ENCODE peak calls at places on chromosomes 3 and 15, in eight cellular contexts. One of them, this sample, is unnamed.
A peak's percentile ranks its signal among the peaks of the same experiment; 100 is the strongest.

GRCh38 chr15:62598217-62598616 is 433.1 kb upstream of the C2CD4B start:
- DNase-seq in thyroid gland: no peak
- DNase-seq in lower lobe of right lung: no peak
- DNase-seq in foreskin fibroblast: no peak
- DNase-seq in endodermal cell: no peak
- DNase-seq in right atrium auricular region: no peak
- DNase-seq in dorsolateral prefrontal cortex: peak; percentile 30
- DNase-seq in transverse colon: no peak
- DNase-seq in this sample: no peak

GRCh38 chr15:64162478-64162868 is 349 bp downstream of the PPIB start:
- DNase-seq in lower lobe of right lung: no peak
- DNase-seq in endodermal cell: no peak
- DNase-seq in right atrium auricular region: no peak
- DNase-seq in thyroid gland: no peak
- DNase-seq in transverse colon: no peak
- DNase-seq in foreskin fibroblast: no peak
- DNase-seq in dorsolateral prefrontal cortex: no peak
- DNase-seq in this sample: no peak

GRCh38 chr3:28726840-28727239 is 378.2 kb upstream of the AZI2 start:
- DNase-seq in dorsolateral prefrontal cortex: peak; percentile 38
- DNase-seq in right atrium auricular region: peak; percentile 60
- DNase-seq in foreskin fibroblast: peak; percentile 13
- DNase-seq in thyroid gland: peak; percentile 56
- DNase-seq in transverse colon: peak; percentile 41
- DNase-seq in endodermal cell: peak; percentile 89
- DNase-seq in lower lobe of right lung: peak; percentile 53
- DNase-seq in this sample: peak; percentile 64

GRCh38 chr15:62896969-62897486 is 145.5 kb upstream of the TPM1 start:
- DNase-seq in foreskin fibroblast: peak; percentile 99
- DNase-seq in lower lobe of right lung: peak; percentile 78
- DNase-seq in right atrium auricular region: peak; percentile 96
- DNase-seq in endodermal cell: no peak
- DNase-seq in thyroid gland: peak; percentile 86
- DNase-seq in transverse colon: peak; percentile 83
- DNase-seq in dorsolateral prefrontal cortex: no peak
- DNase-seq in this sample: peak; percentile 98

GRCh38 chr15:95935852-95936251 is 394.6 kb upstream of the NR2F2 start:
- DNase-seq in transverse colon: no peak
- DNase-seq in endodermal cell: no peak
- DNase-seq in lower lobe of right lung: no peak
- DNase-seq in dorsolateral prefrontal cortex: no peak
- DNase-seq in right atrium auricular region: no peak
- DNase-seq in foreskin fibroblast: no peak
- DNase-seq in thyroid gland: no peak
- DNase-seq in this sample: no peak

GRCh38 chr15:73751481-73751880 is 1.7 kb downstream of the INSYN1 start:
- DNase-seq in right atrium auricular region: no peak
- DNase-seq in lower lobe of right lung: no peak
- DNase-seq in endodermal cell: no peak
- DNase-seq in foreskin fibroblast: no peak
- DNase-seq in thyroid gland: no peak
- DNase-seq in dorsolateral prefrontal cortex: no peak
- DNase-seq in transverse colon: no peak
- DNase-seq in this sample: no peak

GRCh38 chr3:9955067-9955502 is 2.9 kb upstream of the PRRT3 start:
- DNase-seq in right atrium auricular region: no peak
- DNase-seq in lower lobe of right lung: no peak
- DNase-seq in dorsolateral prefrontal cortex: no peak
- DNase-seq in thyroid gland: no peak
- DNase-seq in foreskin fibroblast: peak; percentile 74
- DNase-seq in transverse colon: no peak
- DNase-seq in endodermal cell: peak; percentile 75
- DNase-seq in this sample: no peak

GRCh38 chr3:38636881-38637280 is 12.6 kb downstream of the SCN5A start:
- DNase-seq in right atrium auricular region: no peak
- DNase-seq in thyroid gland: no peak
- DNase-seq in dorsolateral prefrontal cortex: no peak
- DNase-seq in transverse colon: no peak
- DNase-seq in foreskin fibroblast: no peak
- DNase-seq in endodermal cell: no peak
- DNase-seq in lower lobe of right lung: no peak
- DNase-seq in this sample: no peak

GRCh38 chr3:134308350-134308891 is 57.8 kb upstream of the RYK start:
- DNase-seq in endodermal cell: peak; percentile 97
- DNase-seq in right atrium auricular region: peak; percentile 95
- DNase-seq in transverse colon: peak; percentile 88
- DNase-seq in lower lobe of right lung: peak; percentile 83
- DNase-seq in dorsolateral prefrontal cortex: peak; percentile 90
- DNase-seq in thyroid gland: peak; percentile 86
- DNase-seq in foreskin fibroblast: peak; percentile 89
- DNase-seq in this sample: peak; percentile 95

GRCh38 chr15:34769711-34770110 is 14.9 kb upstream of the GJD2 start:
- DNase-seq in thyroid gland: no peak
- DNase-seq in dorsolateral prefrontal cortex: no peak
- DNase-seq in right atrium auricular region: no peak
- DNase-seq in endodermal cell: no peak
- DNase-seq in transverse colon: no peak
- DNase-seq in foreskin fibroblast: no peak
- DNase-seq in lower lobe of right lung: no peak
- DNase-seq in this sample: no peak

GRCh38 chr15:34776706-34777105 is 18.6 kb downstream of the ACTC1 start:
- DNase-seq in endodermal cell: no peak
- DNase-seq in lower lobe of right lung: no peak
- DNase-seq in thyroid gland: no peak
- DNase-seq in right atrium auricular region: no peak
- DNase-seq in dorsolateral prefrontal cortex: no peak
- DNase-seq in foreskin fibroblast: no peak
- DNase-seq in transverse colon: no peak
- DNase-seq in this sample: no peak

GRCh38 chr15:34773013-34773412 is 18.2 kb upstream of the GJD2 start:
- DNase-seq in endodermal cell: no peak
- DNase-seq in dorsolateral prefrontal cortex: no peak
- DNase-seq in thyroid gland: no peak
- DNase-seq in transverse colon: no peak
- DNase-seq in foreskin fibroblast: no peak
- DNase-seq in lower lobe of right lung: no peak
- DNase-seq in right atrium auricular region: no peak
- DNase-seq in this sample: no peak

GRCh38 chr15:34773916-34774315 is 19.1 kb upstream of the GJD2 start:
- DNase-seq in endodermal cell: no peak
- DNase-seq in foreskin fibroblast: no peak
- DNase-seq in dorsolateral prefrontal cortex: no peak
- DNase-seq in transverse colon: no peak
- DNase-seq in right atrium auricular region: no peak
- DNase-seq in thyroid gland: no peak
- DNase-seq in lower lobe of right lung: no peak
- DNase-seq in this sample: no peak

GRCh38 chr15:34772312-34772711 is 17.5 kb upstream of the GJD2 start:
- DNase-seq in thyroid gland: no peak
- DNase-seq in lower lobe of right lung: no peak
- DNase-seq in transverse colon: no peak
- DNase-seq in dorsolateral prefrontal cortex: no peak
- DNase-seq in right atrium auricular region: no peak
- DNase-seq in foreskin fibroblast: no peak
- DNase-seq in endodermal cell: no peak
- DNase-seq in this sample: no peak
- TF ChIP-seq CTCF in thyroid gland: no peak
- TF ChIP-seq CTCF in lower lobe of right lung: no peak
- TF ChIP-seq CTCF in transverse colon: no peak
- TF ChIP-seq CTCF in dorsolateral prefrontal cortex: no peak
- TF ChIP-seq CTCF in right atrium auricular region: no peak
- TF ChIP-seq CTCF in foreskin fibroblast: no peak
- TF ChIP-seq CTCF in endodermal cell: no peak
- TF ChIP-seq CTCF in this sample: no peak

GRCh38 chr3:174439621-174440349 is 419.3 kb upstream of the NAALADL2 start:
- DNase-seq in right atrium auricular region: no peak
- DNase-seq in transverse colon: peak; percentile 17
- DNase-seq in foreskin fibroblast: peak; percentile 97
- DNase-seq in dorsolateral prefrontal cortex: no peak
- DNase-seq in endodermal cell: peak; percentile 46
- DNase-seq in thyroid gland: no peak
- DNase-seq in lower lobe of right lung: no peak
- DNase-seq in this sample: peak; percentile 62

GRCh38 chr3:174442317-174442682 is 416.8 kb upstream of the NAALADL2 start:
- DNase-seq in right atrium auricular region: no peak
- DNase-seq in foreskin fibroblast: no peak
- DNase-seq in endodermal cell: no peak
- DNase-seq in lower lobe of right lung: no peak
- DNase-seq in thyroid gland: no peak
- DNase-seq in transverse colon: no peak
- DNase-seq in dorsolateral prefrontal cortex: no peak
- DNase-seq in this sample: no peak

GRCh38 chr3:174440350-174440716 is 418.8 kb upstream of the NAALADL2 start:
- DNase-seq in thyroid gland: peak; percentile 29
- DNase-seq in endodermal cell: no peak
- DNase-seq in lower lobe of right lung: peak; percentile 43
- DNase-seq in dorsolateral prefrontal cortex: no peak
- DNase-seq in right atrium auricular region: no peak
- DNase-seq in foreskin fibroblast: peak; percentile 69
- DNase-seq in transverse colon: peak; percentile 16
- DNase-seq in this sample: peak; percentile 13

GRCh38 chr3:174441588-174442316 is 417.4 kb upstream of the NAALADL2 start:
- DNase-seq in thyroid gland: no peak
- DNase-seq in foreskin fibroblast: peak; percentile 37
- DNase-seq in endodermal cell: no peak
- DNase-seq in transverse colon: no peak
- DNase-seq in right atrium auricular region: no peak
- DNase-seq in dorsolateral prefrontal cortex: no peak
- DNase-seq in lower lobe of right lung: no peak
- DNase-seq in this sample: no peak

DNA sequence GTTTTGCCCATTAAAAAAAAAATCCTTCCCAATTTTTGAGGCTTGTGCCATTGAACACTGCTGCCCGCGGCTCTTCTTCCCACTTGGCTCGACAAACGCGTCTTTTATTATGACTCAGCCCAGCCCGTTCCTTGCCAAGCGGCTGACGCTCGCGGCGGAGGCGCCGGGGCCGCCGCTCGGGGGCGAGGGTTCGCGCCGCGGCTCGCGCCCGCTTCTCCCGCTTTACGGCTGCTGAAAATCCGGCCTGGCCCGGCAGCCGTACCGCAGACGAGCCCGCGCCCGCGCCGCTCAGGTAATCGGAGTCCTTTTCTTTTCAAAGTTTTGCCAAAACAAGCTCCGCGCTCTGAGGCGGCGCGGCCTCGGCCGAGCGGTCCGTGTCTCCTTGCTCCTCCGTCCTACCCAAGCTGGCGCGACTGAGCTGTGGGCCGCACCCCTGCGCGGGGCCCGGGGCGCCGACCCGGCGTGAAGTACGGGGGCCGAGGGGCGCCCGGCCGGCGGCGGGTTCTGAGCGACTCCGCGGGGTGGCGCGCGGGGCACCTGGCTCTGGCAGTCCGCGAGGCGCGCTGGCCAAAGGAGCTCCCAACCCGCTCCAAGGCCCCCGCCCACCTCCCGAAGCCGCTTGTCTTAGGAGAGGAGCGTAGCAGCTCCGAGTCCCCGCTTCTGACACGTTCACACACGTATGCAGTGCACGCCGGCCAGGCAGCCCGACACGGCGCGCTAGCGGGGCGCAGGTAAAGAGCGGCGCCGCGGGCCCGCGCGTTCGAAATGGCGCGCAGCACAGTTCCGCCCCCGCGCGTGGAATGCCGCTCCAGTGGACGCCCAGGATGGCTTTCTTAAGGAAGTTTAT is 418.2 kb upstream of the NAALADL2 start:
- DNase-seq in foreskin fibroblast: peak; percentile 97
- DNase-seq in endodermal cell: peak; percentile 94
- DNase-seq in thyroid gland: peak; percentile 91
- DNase-seq in dorsolateral prefrontal cortex: peak; percentile 57
- DNase-seq in right atrium auricular region: peak; percentile 83
- DNase-seq in transverse colon: peak; percentile 85
- DNase-seq in lower lobe of right lung: peak; percentile 90
- DNase-seq in this sample: peak; percentile 94
- TF ChIP-seq CTCF in foreskin fibroblast: no peak
- TF ChIP-seq CTCF in endodermal cell: peak; percentile 20
- TF ChIP-seq CTCF in thyroid gland: no peak
- TF ChIP-seq CTCF in dorsolateral prefrontal cortex: no peak
- TF ChIP-seq CTCF in right atrium auricular region: no peak
- TF ChIP-seq CTCF in transverse colon: no peak
- TF ChIP-seq CTCF in lower lobe of right lung: no peak
- TF ChIP-seq CTCF in this sample: peak; percentile 18

GRCh38 chr15:40594429-40594836 is 384 bp downstream of the KNL1 start:
- DNase-seq in dorsolateral prefrontal cortex: no peak
- DNase-seq in transverse colon: peak; percentile 64
- DNase-seq in endodermal cell: no peak
- DNase-seq in thyroid gland: peak; percentile 54
- DNase-seq in right atrium auricular region: no peak
- DNase-seq in lower lobe of right lung: peak; percentile 73
- DNase-seq in foreskin fibroblast: peak; percentile 74
- DNase-seq in this sample: peak; percentile 48
- TF ChIP-seq CTCF in dorsolateral prefrontal cortex: no peak
- TF ChIP-seq CTCF in transverse colon: no peak
- TF ChIP-seq CTCF in endodermal cell: peak; percentile 30
- TF ChIP-seq CTCF in thyroid gland: no peak
- TF ChIP-seq CTCF in right atrium auricular region: no peak
- TF ChIP-seq CTCF in lower lobe of right lung: no peak
- TF ChIP-seq CTCF in foreskin fibroblast: no peak
- TF ChIP-seq CTCF in this sample: no peak

GRCh38 chr3:61777483-61777882 is 216.1 kb downstream of the PTPRG start:
- DNase-seq in lower lobe of right lung: no peak
- DNase-seq in transverse colon: no peak
- DNase-seq in foreskin fibroblast: no peak
- DNase-seq in thyroid gland: no peak
- DNase-seq in dorsolateral prefrontal cortex: no peak
- DNase-seq in right atrium auricular region: no peak
- DNase-seq in endodermal cell: no peak
- DNase-seq in this sample: no peak

GRCh38 chr3:61780455-61781239 is 219.3 kb downstream of the PTPRG start:
- DNase-seq in dorsolateral prefrontal cortex: no peak
- DNase-seq in right atrium auricular region: no peak
- DNase-seq in thyroid gland: no peak
- DNase-seq in endodermal cell: no peak
- DNase-seq in lower lobe of right lung: no peak
- DNase-seq in transverse colon: no peak
- DNase-seq in foreskin fibroblast: no peak
- DNase-seq in this sample: no peak

GRCh38 chr3:61776390-61776789 is 215.0 kb downstream of the PTPRG start:
- DNase-seq in lower lobe of right lung: no peak
- DNase-seq in endodermal cell: no peak
- DNase-seq in thyroid gland: no peak
- DNase-seq in foreskin fibroblast: peak; percentile 17
- DNase-seq in right atrium auricular region: no peak
- DNase-seq in dorsolateral prefrontal cortex: no peak
- DNase-seq in transverse colon: no peak
- DNase-seq in this sample: no peak

GRCh38 chr3:61774279-61774890 is 213.0 kb downstream of the PTPRG start:
- DNase-seq in transverse colon: no peak
- DNase-seq in dorsolateral prefrontal cortex: no peak
- DNase-seq in lower lobe of right lung: no peak
- DNase-seq in foreskin fibroblast: no peak
- DNase-seq in endodermal cell: no peak
- DNase-seq in thyroid gland: no peak
- DNase-seq in right atrium auricular region: no peak
- DNase-seq in this sample: no peak

DNA sequence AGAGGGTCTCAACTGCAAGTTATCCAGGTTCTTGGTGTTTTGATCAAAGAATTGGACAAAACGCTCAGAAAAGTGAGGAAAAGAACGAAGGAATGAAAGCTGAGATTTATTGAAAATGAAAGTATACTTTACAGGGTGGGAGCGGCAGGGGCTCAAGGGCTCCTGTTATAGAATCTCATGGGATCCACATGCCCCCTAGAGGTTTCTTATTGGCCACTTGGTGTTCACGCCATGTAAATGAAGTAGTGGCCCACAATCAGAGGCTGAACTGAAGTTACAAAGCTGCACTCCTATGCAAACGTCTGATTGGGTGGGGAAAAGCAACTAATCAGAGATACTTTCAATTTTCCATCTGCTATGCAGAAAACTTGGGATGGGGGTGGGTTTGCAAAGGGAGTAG is 216.7 kb downstream of the PTPRG start:
- DNase-seq in dorsolateral prefrontal cortex: no peak
- DNase-seq in thyroid gland: no peak
- DNase-seq in foreskin fibroblast: no peak
- DNase-seq in transverse colon: no peak
- DNase-seq in endodermal cell: peak; percentile 55
- DNase-seq in lower lobe of right lung: no peak
- DNase-seq in right atrium auricular region: no peak
- DNase-seq in this sample: no peak
- TF ChIP-seq CTCF in dorsolateral prefrontal cortex: no peak
- TF ChIP-seq CTCF in thyroid gland: no peak
- TF ChIP-seq CTCF in foreskin fibroblast: no peak
- TF ChIP-seq CTCF in transverse colon: no peak
- TF ChIP-seq CTCF in endodermal cell: peak; percentile 65
- TF ChIP-seq CTCF in lower lobe of right lung: no peak
- TF ChIP-seq CTCF in right atrium auricular region: no peak
- TF ChIP-seq CTCF in this sample: no peak

This sample was measured in Calu3.